ENCODE peak calls at places on chromosomes 3 and 15, in four cellular contexts. One of them, this sample, is unnamed.

GRCh38 chr15:88028024-88028423 is 228.5 kb downstream of the NTRK3 start:
- DNase-seq in astrocyte of the spinal cord: no peak
- DNase-seq in CD4-positive, alpha-beta T cell: no peak
- DNase-seq in astrocyte of the cerebellum: no peak
- DNase-seq in this sample: no peak

GRCh38 chr15:95410757-95411156 is 919.7 kb upstream of the NR2F2 start:
- DNase-seq in astrocyte of the spinal cord: no peak
- DNase-seq in CD4-positive, alpha-beta T cell: no peak
- DNase-seq in astrocyte of the cerebellum: no peak
- DNase-seq in this sample: no peak

GRCh38 chr3:113264249-113264648 is 52.9 kb downstream of the BOC start:
- DNase-seq in astrocyte of the cerebellum: no peak
- DNase-seq in CD4-positive, alpha-beta T cell: no peak
- DNase-seq in astrocyte of the spinal cord: no peak
- DNase-seq in this sample: no peak

GRCh38 chr3:55269636-55270035 is 217.5 kb downstream of the WNT5A start:
- DNase-seq in astrocyte of the cerebellum: no peak
- DNase-seq in CD4-positive, alpha-beta T cell: no peak
- DNase-seq in astrocyte of the spinal cord: no peak
- DNase-seq in this sample: no peak

GRCh38 chr15:29568840-29569532 is 253.3 kb downstream of the TJP1 start:
- DNase-seq in astrocyte of the cerebellum: no peak
- DNase-seq in CD4-positive, alpha-beta T cell: no peak
- DNase-seq in astrocyte of the spinal cord: no peak
- DNase-seq in this sample: peak

GRCh38 chr15:48352474-48353072 is 21.3 kb downstream of the DUT start:
- DNase-seq in astrocyte of the cerebellum: peak
- DNase-seq in CD4-positive, alpha-beta T cell: peak
- DNase-seq in astrocyte of the spinal cord: peak
- DNase-seq in this sample: peak

GRCh38 chr15:39172380-39173281 is 408.2 kb upstream of the THBS1 start:
- DNase-seq in CD4-positive, alpha-beta T cell: no peak
- DNase-seq in astrocyte of the cerebellum: peak
- DNase-seq in astrocyte of the spinal cord: peak
- DNase-seq in this sample: peak

GRCh38 chr3:127438371-127438770 is 150.5 kb upstream of the PRR20G start:
- DNase-seq in astrocyte of the spinal cord: no peak
- DNase-seq in CD4-positive, alpha-beta T cell: no peak
- DNase-seq in astrocyte of the cerebellum: no peak
- DNase-seq in this sample: no peak

GRCh38 chr3:15405448-15406050 is 21.8 kb downstream of the METTL6 start:
- DNase-seq in CD4-positive, alpha-beta T cell: no peak
- DNase-seq in astrocyte of the cerebellum: peak
- DNase-seq in astrocyte of the spinal cord: peak
- DNase-seq in this sample: no peak

GRCh38 chr3:124131158-124132115 is 139.5 kb upstream of the ROPN1 start:
- DNase-seq in astrocyte of the spinal cord: no peak
- DNase-seq in CD4-positive, alpha-beta T cell: no peak
- DNase-seq in astrocyte of the cerebellum: no peak
- DNase-seq in this sample: no peak

GRCh38 chr3:103048371-103048722 is 613.5 kb downstream of the ZPLD1 start:
- DNase-seq in CD4-positive, alpha-beta T cell: no peak
- DNase-seq in astrocyte of the cerebellum: peak
- DNase-seq in astrocyte of the spinal cord: peak
- DNase-seq in this sample: peak

GRCh38 chr3:126908752-126909275 is 74.1 kb upstream of the PLXNA1 start:
- DNase-seq in CD4-positive, alpha-beta T cell: no peak
- DNase-seq in astrocyte of the cerebellum: no peak
- DNase-seq in astrocyte of the spinal cord: no peak
- DNase-seq in this sample: no peak

GRCh38 chr3:182565916-182566524 is 227.3 kb upstream of the ATP11B start:
- DNase-seq in astrocyte of the spinal cord: peak
- DNase-seq in astrocyte of the cerebellum: no peak
- DNase-seq in CD4-positive, alpha-beta T cell: no peak
- DNase-seq in this sample: no peak

GRCh38 chr3:194592798-194593752 is 40.1 kb downstream of the TMEM44 start:
- DNase-seq in astrocyte of the cerebellum: peak
- DNase-seq in CD4-positive, alpha-beta T cell: no peak
- DNase-seq in astrocyte of the spinal cord: peak
- DNase-seq in this sample: no peak

GRCh38 chr15:52609593-52609992 is 40.8 kb upstream of the ARPP19 start:
- DNase-seq in astrocyte of the spinal cord: no peak
- DNase-seq in CD4-positive, alpha-beta T cell: no peak
- DNase-seq in astrocyte of the cerebellum: no peak
- DNase-seq in this sample: no peak

GRCh38 chr15:75836953-75837321 is 6.3 kb upstream of the UBE2Q2 start:
- DNase-seq in CD4-positive, alpha-beta T cell: peak
- DNase-seq in astrocyte of the cerebellum: peak
- DNase-seq in astrocyte of the spinal cord: peak
- DNase-seq in this sample: peak

GRCh38 chr15:77474987-77475385 is 54.3 kb downstream of the HMG20A start:
- DNase-seq in astrocyte of the spinal cord: no peak
- DNase-seq in astrocyte of the cerebellum: no peak
- DNase-seq in CD4-positive, alpha-beta T cell: no peak
- DNase-seq in this sample: no peak

GRCh38 chr15:66256692-66257091 is 3.1 kb upstream of the MEGF11 start:
- DNase-seq in astrocyte of the cerebellum: no peak
- DNase-seq in astrocyte of the spinal cord: no peak
- DNase-seq in CD4-positive, alpha-beta T cell: no peak
- DNase-seq in this sample: no peak

GRCh38 chr3:85592256-85592655 is 633.5 kb downstream of the CADM2 start:
- DNase-seq in astrocyte of the cerebellum: peak
- DNase-seq in astrocyte of the spinal cord: peak
- DNase-seq in CD4-positive, alpha-beta T cell: no peak
- DNase-seq in this sample: no peak

GRCh38 chr15:56052389-56053045 is 59.1 kb upstream of the NEDD4 start:
- DNase-seq in astrocyte of the spinal cord: peak
- DNase-seq in CD4-positive, alpha-beta T cell: no peak
- DNase-seq in astrocyte of the cerebellum: no peak
- DNase-seq in this sample: no peak

GRCh38 chr3:141753399-141753798 is 9.8 kb upstream of the GRK7 start:
- DNase-seq in CD4-positive, alpha-beta T cell: no peak
- DNase-seq in astrocyte of the cerebellum: no peak
- DNase-seq in astrocyte of the spinal cord: no peak
- DNase-seq in this sample: no peak
- TF ChIP-seq CTCF in CD4-positive, alpha-beta T cell: no peak
- TF ChIP-seq CTCF in astrocyte of the cerebellum: no peak
- TF ChIP-seq CTCF in astrocyte of the spinal cord: no peak
- TF ChIP-seq CTCF in this sample: no peak

GRCh38 chr15:45395956-45396355 is 17.6 kb upstream of the GATM start:
- DNase-seq in astrocyte of the cerebellum: no peak
- DNase-seq in astrocyte of the spinal cord: no peak
- DNase-seq in CD4-positive, alpha-beta T cell: no peak
- DNase-seq in this sample: no peak

GRCh38 chr15:45397116-45397665 is 18.8 kb upstream of the GATM start:
- DNase-seq in astrocyte of the cerebellum: no peak
- DNase-seq in astrocyte of the spinal cord: no peak
- DNase-seq in CD4-positive, alpha-beta T cell: no peak
- DNase-seq in this sample: no peak

GRCh38 chr15:45394681-45395080 is 16.3 kb upstream of the GATM start:
- DNase-seq in astrocyte of the spinal cord: no peak
- DNase-seq in astrocyte of the cerebellum: no peak
- DNase-seq in CD4-positive, alpha-beta T cell: no peak
- DNase-seq in this sample: no peak

GRCh38 chr15:45391746-45392711 is 13.7 kb upstream of the GATM start:
- DNase-seq in astrocyte of the spinal cord: no peak
- DNase-seq in astrocyte of the cerebellum: no peak
- DNase-seq in CD4-positive, alpha-beta T cell: no peak
- DNase-seq in this sample: no peak

DNA sequence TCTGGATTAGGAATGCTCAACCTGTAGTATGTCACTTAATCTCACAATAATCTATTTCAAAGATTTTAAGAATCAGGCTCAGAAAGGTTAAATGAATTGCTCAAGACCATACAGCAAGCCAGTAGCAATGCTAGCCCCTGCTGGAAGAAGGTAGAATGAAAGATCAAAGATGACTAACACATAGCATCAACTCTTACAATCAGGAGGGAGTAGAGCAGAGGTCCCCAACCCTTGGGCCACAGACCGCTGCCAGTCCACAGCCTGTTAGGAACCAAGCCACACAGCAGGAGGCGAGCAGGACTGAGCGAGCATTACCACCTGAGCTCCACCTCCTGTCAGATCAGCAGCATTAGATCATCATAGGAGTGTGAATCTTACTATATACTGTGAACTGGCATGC is 15.5 kb upstream of the GATM start:
- DNase-seq in CD4-positive, alpha-beta T cell: no peak
- DNase-seq in astrocyte of the cerebellum: no peak
- DNase-seq in astrocyte of the spinal cord: no peak
- DNase-seq in this sample: no peak
- TF ChIP-seq CTCF in CD4-positive, alpha-beta T cell: no peak
- TF ChIP-seq CTCF in astrocyte of the cerebellum: peak
- TF ChIP-seq CTCF in astrocyte of the spinal cord: peak
- TF ChIP-seq CTCF in this sample: no peak

GRCh38 chr15:70513818-70514217 is 249.5 kb downstream of the UACA start:
- DNase-seq in astrocyte of the cerebellum: no peak
- DNase-seq in astrocyte of the spinal cord: no peak
- DNase-seq in CD4-positive, alpha-beta T cell: no peak
- DNase-seq in this sample: no peak

GRCh38 chr15:70509282-70510272 is 253.8 kb downstream of the UACA start:
- DNase-seq in CD4-positive, alpha-beta T cell: no peak
- DNase-seq in astrocyte of the cerebellum: no peak
- DNase-seq in astrocyte of the spinal cord: no peak
- DNase-seq in this sample: no peak

GRCh38 chr15:70514236-70514635 is 249.1 kb downstream of the UACA start:
- DNase-seq in CD4-positive, alpha-beta T cell: no peak
- DNase-seq in astrocyte of the spinal cord: no peak
- DNase-seq in astrocyte of the cerebellum: no peak
- DNase-seq in this sample: no peak

GRCh38 chr15:70510433-70510832 is 252.9 kb downstream of the UACA start:
- DNase-seq in astrocyte of the spinal cord: no peak
- DNase-seq in astrocyte of the cerebellum: no peak
- DNase-seq in CD4-positive, alpha-beta T cell: no peak
- DNase-seq in this sample: no peak

GRCh38 chr15:70512772-70513362 is 250.5 kb downstream of the UACA start:
- DNase-seq in astrocyte of the spinal cord: peak
- DNase-seq in astrocyte of the cerebellum: no peak
- DNase-seq in CD4-positive, alpha-beta T cell: peak
- DNase-seq in this sample: peak
- TF ChIP-seq CTCF in astrocyte of the spinal cord: peak
- TF ChIP-seq CTCF in astrocyte of the cerebellum: peak
- TF ChIP-seq CTCF in CD4-positive, alpha-beta T cell: peak
- TF ChIP-seq CTCF in this sample: peak

GRCh38 chr3:160210799-160211221 is 14.4 kb upstream of the C3orf80 start:
- DNase-seq in CD4-positive, alpha-beta T cell: no peak
- DNase-seq in astrocyte of the spinal cord: peak
- DNase-seq in astrocyte of the cerebellum: peak
- DNase-seq in this sample: no peak
- TF ChIP-seq CTCF in CD4-positive, alpha-beta T cell: no peak
- TF ChIP-seq CTCF in astrocyte of the spinal cord: peak
- TF ChIP-seq CTCF in astrocyte of the cerebellum: peak
- TF ChIP-seq CTCF in this sample: peak

GRCh38 chr15:62824111-62824737 is 218.3 kb upstream of the TPM1 start:
- DNase-seq in CD4-positive, alpha-beta T cell: no peak
- DNase-seq in astrocyte of the spinal cord: peak
- DNase-seq in astrocyte of the cerebellum: peak
- DNase-seq in this sample: no peak

GRCh38 chr15:62832231-62832630 is 210.3 kb upstream of the TPM1 start:
- DNase-seq in CD4-positive, alpha-beta T cell: no peak
- DNase-seq in astrocyte of the spinal cord: no peak
- DNase-seq in astrocyte of the cerebellum: no peak
- DNase-seq in this sample: no peak

GRCh38 chr15:62833671-62834070 is 208.9 kb upstream of the TPM1 start:
- DNase-seq in astrocyte of the cerebellum: no peak
- DNase-seq in CD4-positive, alpha-beta T cell: no peak
- DNase-seq in astrocyte of the spinal cord: no peak
- DNase-seq in this sample: no peak

GRCh38 chr15:62828364-62828763 is 214.2 kb upstream of the TPM1 start:
- DNase-seq in astrocyte of the cerebellum: no peak
- DNase-seq in astrocyte of the spinal cord: no peak
- DNase-seq in CD4-positive, alpha-beta T cell: no peak
- DNase-seq in this sample: no peak
- TF ChIP-seq CTCF in astrocyte of the cerebellum: peak
- TF ChIP-seq CTCF in astrocyte of the spinal cord: no peak
- TF ChIP-seq CTCF in CD4-positive, alpha-beta T cell: no peak
- TF ChIP-seq CTCF in this sample: no peak

GRCh38 chr3:175127075-175127662 is 268.0 kb downstream of the NAALADL2 start:
- DNase-seq in astrocyte of the cerebellum: no peak
- DNase-seq in astrocyte of the spinal cord: no peak
- DNase-seq in CD4-positive, alpha-beta T cell: no peak
- DNase-seq in this sample: no peak

GRCh38 chr3:175121225-175121624 is 262.1 kb downstream of the NAALADL2 start:
- DNase-seq in CD4-positive, alpha-beta T cell: no peak
- DNase-seq in astrocyte of the cerebellum: no peak
- DNase-seq in astrocyte of the spinal cord: no peak
- DNase-seq in this sample: peak
- TF ChIP-seq CTCF in CD4-positive, alpha-beta T cell: no peak
- TF ChIP-seq CTCF in astrocyte of the cerebellum: peak
- TF ChIP-seq CTCF in astrocyte of the spinal cord: peak
- TF ChIP-seq CTCF in this sample: peak

DNA sequence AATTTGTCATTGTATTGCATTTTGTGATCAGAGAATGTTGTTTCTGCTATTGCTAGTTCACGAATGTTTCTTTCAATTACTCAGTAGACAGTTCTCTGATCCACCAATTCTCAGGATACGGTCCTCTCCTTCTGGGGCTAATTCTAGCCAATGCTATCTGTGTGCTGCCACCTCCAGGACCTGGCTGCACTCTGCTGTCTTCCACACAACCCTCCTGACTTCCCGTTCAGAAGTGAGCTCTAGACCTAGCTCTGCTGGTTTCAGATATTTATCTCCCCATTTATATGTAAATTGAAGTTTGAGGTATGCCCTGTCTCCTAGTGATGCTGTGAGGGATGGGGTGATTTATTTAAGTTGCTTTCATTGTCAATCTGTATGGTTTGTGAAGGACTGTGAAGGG is 21.7 kb upstream of the UBL7 start:
- DNase-seq in astrocyte of the cerebellum: no peak
- DNase-seq in astrocyte of the spinal cord: no peak
- DNase-seq in CD4-positive, alpha-beta T cell: no peak
- DNase-seq in this sample: no peak
- TF ChIP-seq CTCF in astrocyte of the cerebellum: peak
- TF ChIP-seq CTCF in astrocyte of the spinal cord: peak
- TF ChIP-seq CTCF in CD4-positive, alpha-beta T cell: no peak
- TF ChIP-seq CTCF in this sample: no peak

GRCh38 chr15:65183847-65184159 is 1.3 kb downstream of the CLPX start:
- DNase-seq in CD4-positive, alpha-beta T cell: no peak
- DNase-seq in astrocyte of the cerebellum: no peak
- DNase-seq in astrocyte of the spinal cord: no peak
- DNase-seq in this sample: no peak
- TF ChIP-seq CTCF in CD4-positive, alpha-beta T cell: no peak
- TF ChIP-seq CTCF in astrocyte of the cerebellum: no peak
- TF ChIP-seq CTCF in astrocyte of the spinal cord: no peak
- TF ChIP-seq CTCF in this sample: no peak

GRCh38 chr3:32684800-32685603 is at the start of gene CNOT10:
- DNase-seq in astrocyte of the cerebellum: peak
- DNase-seq in CD4-positive, alpha-beta T cell: peak
- DNase-seq in astrocyte of the spinal cord: peak
- DNase-seq in this sample: peak

GRCh38 chr3:32684029-32684799 is 774 bp upstream of the CNOT10 start:
- DNase-seq in CD4-positive, alpha-beta T cell: no peak
- DNase-seq in astrocyte of the spinal cord: no peak
- DNase-seq in astrocyte of the cerebellum: no peak
- DNase-seq in this sample: no peak

GRCh38 chr3:32681811-32682210 is 3.2 kb upstream of the CNOT10 start:
- DNase-seq in astrocyte of the spinal cord: no peak
- DNase-seq in CD4-positive, alpha-beta T cell: no peak
- DNase-seq in astrocyte of the cerebellum: no peak
- DNase-seq in this sample: no peak

GRCh38 chr3:32686713-32687112 is 1.7 kb downstream of the CNOT10 start:
- DNase-seq in astrocyte of the cerebellum: no peak
- DNase-seq in astrocyte of the spinal cord: no peak
- DNase-seq in CD4-positive, alpha-beta T cell: no peak
- DNase-seq in this sample: no peak

GRCh38 chr3:32685604-32686185 is 707 bp downstream of the CNOT10 start:
- DNase-seq in CD4-positive, alpha-beta T cell: no peak
- DNase-seq in astrocyte of the spinal cord: peak
- DNase-seq in astrocyte of the cerebellum: peak
- DNase-seq in this sample: no peak
- TF ChIP-seq CTCF in CD4-positive, alpha-beta T cell: no peak
- TF ChIP-seq CTCF in astrocyte of the spinal cord: no peak
- TF ChIP-seq CTCF in astrocyte of the cerebellum: peak
- TF ChIP-seq CTCF in this sample: no peak

This sample was measured in upper lobe of left lung.